ENCODE peak calls at places on chromosomes 11 and 22, in nine cellular contexts. D is ovary, R is A549, W is stomach, C is tibial nerve, F is sigmoid colon, E is esophagus muscularis mucosa, N is GM12878, L is transverse colon. A is an unnamed sample. For H3K4me1, the result is how much of the 10 kb centered on the place peaks cover.

GRCh38 chr22:46528121-46528610 is 9.3 kb downstream of the CELSR1 start:
- DNase-seq in D (no peak), R (peak), W (no peak), C (no peak), F (no peak), E (no peak), N (no peak), L (no peak), A (peak)

GRCh38 chr11:23490557-23491235 is 630.4 kb upstream of the CCDC179 start:
- DNase-seq in D (no peak), R (no peak), W (no peak), C (no peak), F (no peak), E (no peak), N (no peak), L (no peak), A (no peak)

GRCh38 chr22:19763141-19764049 is 2.8 kb downstream of the TBX1 start:
- DNase-seq in D (no peak), R (no peak), W (no peak), C (no peak), F (no peak), E (no peak), N (no peak), L (no peak), A (peak)

GRCh38 chr22:49046546-49047305 is 780.9 kb downstream of the BRD1 start:
- DNase-seq in D (no peak), R (peak), W (no peak), C (no peak), F (no peak), E (no peak), N (no peak), L (no peak), A (peak)

GRCh38 chr11:79314906-79315689 is 125.7 kb downstream of the TENM4 start:
- DNase-seq in D (no peak), R (no peak), W (no peak), C (no peak), F (no peak), E (no peak), N (no peak), L (no peak), A (no peak)

GRCh38 chr22:44448271-44448780 is 49.7 kb downstream of the RTL6 start:
- DNase-seq in D (peak), R (peak), W (peak), C (peak), F (peak), E (no peak), N (no peak), L (peak), A (peak)

GRCh38 chr11:46800177-46800576 is 45.9 kb downstream of the CKAP5 start:
- DNase-seq in D (no peak), R (no peak), W (no peak), C (no peak), F (no peak), E (no peak), N (no peak), L (no peak), A (no peak)

GRCh38 chr11:45089251-45089650 is 57.2 kb upstream of the PRDM11 start:
- DNase-seq in D (peak), R (peak), W (peak), C (peak), F (peak), E (peak), N (no peak), L (peak), A (peak)

GRCh38 chr11:102332611-102332994 is 14.4 kb upstream of the BIRC2 start:
- DNase-seq in D (no peak), R (no peak), W (no peak), C (no peak), F (no peak), E (no peak), N (no peak), L (no peak), A (no peak)

GRCh38 chr22:44543781-44544181 is 45.7 kb upstream of the RTL6 start:
- DNase-seq in D (no peak), R (no peak), W (no peak), C (no peak), F (peak), E (no peak), N (no peak), L (no peak), A (no peak)

GRCh38 chr11:65301491-65302329 is 13.0 kb upstream of the CDC42EP2 start:
- DNase-seq in D (peak), R (no peak), W (no peak), C (no peak), F (peak), E (no peak), N (no peak), L (peak), A (no peak)

GRCh38 chr11:69636512-69636866 is 4.5 kb upstream of the CCND1 start:
- DNase-seq in D (no peak), R (peak), W (peak), C (peak), F (peak), E (no peak), N (no peak), L (peak), A (peak)

DNA sequence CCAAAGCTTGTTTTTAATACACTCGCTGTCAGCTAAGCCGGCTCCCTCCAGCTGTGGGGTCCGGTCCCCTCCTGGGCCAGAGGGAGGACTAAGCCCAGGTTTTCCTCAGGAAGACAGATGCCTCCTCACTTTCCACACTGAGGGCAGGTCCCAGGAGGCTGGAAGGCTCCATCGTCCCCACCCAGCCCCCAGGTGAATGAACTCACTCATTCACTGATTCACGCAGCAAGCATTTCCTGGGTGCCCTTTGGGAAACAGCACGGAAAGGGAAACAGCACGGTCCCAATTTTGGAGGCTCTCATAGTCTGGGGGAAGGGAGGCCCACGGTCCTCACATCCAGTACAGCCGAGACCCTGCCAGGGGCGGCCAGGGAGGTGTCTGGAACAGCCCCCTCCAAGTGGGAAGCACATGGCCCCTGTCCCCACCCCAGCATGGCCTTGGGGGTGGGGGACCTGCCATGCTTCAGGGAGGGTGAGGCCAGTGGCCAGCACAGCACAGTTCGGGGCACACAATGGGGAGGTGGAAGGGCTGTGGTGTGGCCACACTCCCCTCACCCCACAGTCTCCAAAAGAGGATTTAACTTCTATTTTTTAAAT is 9.3 kb upstream of the TH start:
- DNase-seq in D (no peak), R (no peak), W (no peak), C (no peak), F (no peak), E (no peak), N (no peak), L (no peak), A (no peak)
- H3K4me1 ChIP-seq in D (under half), R (under half), W (under half), C (under half), F (under half), E (under half), N (under half), L (under half), A (under half)

GRCh38 chr11:30635401-30635989 is 49.3 kb upstream of the MPPED2 start:
- DNase-seq in D (no peak), R (no peak), W (no peak), C (no peak), F (peak), E (no peak), N (no peak), L (no peak), A (no peak)
- TF ChIP-seq EP300 in D (no peak), R (no peak), W (no peak), C (no peak), F (no peak), E (no peak), N (no peak), L (no peak), A (no peak)

DNA sequence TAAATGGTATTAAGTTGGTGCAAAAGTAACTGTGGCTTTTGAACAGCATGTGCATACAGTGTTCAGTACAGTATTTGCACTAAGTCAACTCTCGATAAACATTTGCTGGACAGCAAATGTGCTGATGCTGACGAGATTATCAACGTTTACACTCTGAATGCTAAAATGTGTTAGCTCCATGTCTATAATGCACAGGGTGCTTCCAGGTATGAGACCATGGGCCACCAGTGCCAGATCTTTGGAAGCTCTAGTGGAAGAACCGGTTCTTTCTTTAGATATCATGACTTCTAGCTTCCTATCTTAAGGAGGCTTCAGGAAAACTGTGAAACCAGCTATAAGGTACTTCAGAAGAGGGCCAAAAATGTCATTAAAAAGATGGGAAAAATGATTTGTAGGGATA is 17.2 kb downstream of the SNX19 start:
- DNase-seq in D (no peak), R (no peak), W (peak), C (no peak), F (no peak), E (no peak), N (no peak), L (no peak), A (no peak)
- H3K27ac ChIP-seq in D (no peak), R (no peak), W (no peak), C (peak), F (peak), E (peak), N (no peak), L (peak), A (no peak)

GRCh38 chr22:27794244-27794643 is 7.3 kb downstream of the MN1 start:
- DNase-seq in D (no peak), R (no peak), W (no peak), C (no peak), F (no peak), E (no peak), N (no peak), L (no peak), A (no peak)

GRCh38 chr22:27796829-27797792 is 4.4 kb downstream of the MN1 start:
- DNase-seq in D (no peak), R (no peak), W (no peak), C (no peak), F (no peak), E (no peak), N (no peak), L (no peak), A (no peak)

GRCh38 chr22:27796118-27796517 is 5.4 kb downstream of the MN1 start:
- DNase-seq in D (peak), R (no peak), W (no peak), C (no peak), F (no peak), E (no peak), N (no peak), L (no peak), A (no peak)

GRCh38 chr22:27792452-27793165 is 8.9 kb downstream of the MN1 start:
- DNase-seq in D (no peak), R (no peak), W (no peak), C (no peak), F (no peak), E (no peak), N (no peak), L (no peak), A (no peak)

GRCh38 chr22:27795053-27795452 is 6.5 kb downstream of the MN1 start:
- DNase-seq in D (peak), R (no peak), W (no peak), C (no peak), F (no peak), E (no peak), N (no peak), L (no peak), A (no peak)
- H3K4me1 ChIP-seq in D (under half), R (under half), W (under half), C (under half), F (under half), E (half or more), N (under half), L (under half), A (under half)

DNA sequence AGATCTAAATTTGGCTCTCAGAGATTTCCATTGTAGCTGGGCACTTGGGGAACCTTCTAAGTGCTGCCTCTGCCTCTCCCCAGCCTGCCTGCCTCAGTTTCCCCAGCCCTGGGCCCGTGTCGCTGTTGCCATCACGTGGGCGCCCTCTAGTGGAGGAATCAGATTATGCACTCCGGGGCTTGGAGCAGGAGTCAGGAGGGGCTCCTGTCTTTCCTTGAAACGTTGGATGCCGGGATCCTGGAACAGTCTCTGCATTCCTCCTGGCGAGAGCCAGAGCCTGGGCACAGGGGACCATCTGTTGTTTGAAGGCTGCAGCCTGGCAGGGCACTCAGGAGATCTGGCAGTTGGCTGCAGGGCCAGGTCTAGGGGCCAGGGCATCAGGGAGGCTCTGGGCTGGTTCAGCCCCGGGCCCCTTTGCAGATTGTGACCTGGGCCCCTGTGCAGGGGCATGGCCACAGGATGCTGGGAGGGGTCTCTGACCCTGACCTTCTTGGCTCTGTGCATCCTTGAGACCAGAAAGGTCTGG is 71.6 kb downstream of the LRP5 start:
- DNase-seq in D (peak), R (peak), W (peak), C (peak), F (peak), E (no peak), N (no peak), L (peak), A (no peak)
- TF ChIP-seq EP300 in D (no peak), R (no peak), W (no peak), C (no peak), F (no peak), E (no peak), N (no peak), L (no peak), A (no peak)

A was measured in upper lobe of left lung.